ENCODE peak calls at places on chromosomes 4 and X, in seven cellular contexts. J, T, Q, C, H, Z and P are unnamed samples.
A peak's percentile ranks its signal among the peaks of the same experiment; 100 is the strongest.

GRCh38 chr4:7390906-7391636 is 43.7 kb downstream of the PSAPL1 start:
- DNase-seq in Z (peak; percentile 43), C (no peak), T (peak; percentile 20), J (no peak), Q (no peak), H (no peak), P (no peak)

GRCh38 chr4:114087596-114088230 is 108.3 kb upstream of the ARSJ start:
- DNase-seq in Q (no peak), C (no peak), J (no peak), T (no peak), H (no peak), Z (no peak), P (no peak)

GRCh38 chrX:116462843-116463242 is at the start of gene CT83:
- DNase-seq in H (no peak), Z (no peak), Q (no peak), J (no peak), C (no peak), T (no peak), P (no peak)

GRCh38 chr4:102007959-102008425 is 217.5 kb downstream of the BANK1 start:
- DNase-seq in Z (no peak), J (no peak), H (no peak), C (no peak), Q (no peak), T (no peak), P (no peak)

GRCh38 chr4:80231180-80231579 is 33.9 kb downstream of the PRDM8 start:
- DNase-seq in Z (no peak), H (no peak), J (no peak), T (no peak), Q (peak; percentile 70), C (peak; percentile 37), P (no peak)

GRCh38 chrX:155242300-155242699 is 22.0 kb downstream of the RAB39B start:
- DNase-seq in C (no peak), Z (no peak), J (no peak), H (no peak), T (no peak), Q (peak; percentile 24), P (no peak)

GRCh38 chr4:177726111-177726510 is 283.9 kb upstream of the AGA start:
- DNase-seq in Q (peak; percentile 64), C (peak; percentile 75), H (no peak), J (peak; percentile 64), T (no peak), Z (no peak), P (no peak)

GRCh38 chr4:150268444-150268843 is 190.2 kb downstream of the DCLK2 start:
- DNase-seq in T (no peak), J (peak; percentile 24), Z (no peak), C (peak; percentile 35), H (no peak), Q (peak; percentile 22), P (no peak)

GRCh38 chr4:3244747-3245146 is 4.2 kb upstream of the MSANTD1 start:
- DNase-seq in Q (no peak), C (no peak), H (no peak), T (no peak), J (no peak), Z (no peak), P (no peak)

GRCh38 chrX:134570509-134570846 is 87.8 kb downstream of the PLAC1 start:
- DNase-seq in T (no peak), H (no peak), Z (no peak), J (no peak), C (no peak), Q (no peak), P (no peak)

GRCh38 chr4:144313370-144313769 is 172.9 kb upstream of the GYPA start:
- DNase-seq in J (peak; percentile 66), C (no peak), H (no peak), T (no peak), Z (no peak), Q (peak; percentile 80), P (no peak)

GRCh38 chr4:21512351-21512750 is 436.2 kb downstream of the KCNIP4 start:
- DNase-seq in Q (peak; percentile 59), J (peak; percentile 32), H (no peak), T (no peak), Z (no peak), C (peak; percentile 50), P (no peak)

GRCh38 chr4:76993787-76994641 is 44.5 kb downstream of the SEPTIN11 start:
- DNase-seq in T (no peak), H (no peak), Q (no peak), C (no peak), J (no peak), Z (no peak), P (no peak)

GRCh38 chrX:1542994-1543725 is 6.2 kb upstream of the P2RY8 start:
- DNase-seq in C (no peak), J (no peak), T (no peak), H (no peak), Q (no peak), Z (no peak), P (no peak)

GRCh38 chr4:114692958-114693357 is 94.4 kb downstream of the UGT8 start:
- DNase-seq in J (no peak), T (no peak), Q (no peak), C (no peak), H (no peak), Z (no peak), P (no peak)

GRCh38 chr4:173252024-173252935 is 81.9 kb downstream of the HMGB2 start:
- DNase-seq in Q (peak; percentile 97), T (no peak), C (peak; percentile 97), H (peak; percentile 68), Z (no peak), J (peak; percentile 99), P (no peak)

GRCh38 chr4:60241886-60242285 is 958.2 kb upstream of the ADGRL3 start:
- DNase-seq in T (no peak), Q (no peak), H (no peak), Z (no peak), J (no peak), C (no peak), P (no peak)

DNA sequence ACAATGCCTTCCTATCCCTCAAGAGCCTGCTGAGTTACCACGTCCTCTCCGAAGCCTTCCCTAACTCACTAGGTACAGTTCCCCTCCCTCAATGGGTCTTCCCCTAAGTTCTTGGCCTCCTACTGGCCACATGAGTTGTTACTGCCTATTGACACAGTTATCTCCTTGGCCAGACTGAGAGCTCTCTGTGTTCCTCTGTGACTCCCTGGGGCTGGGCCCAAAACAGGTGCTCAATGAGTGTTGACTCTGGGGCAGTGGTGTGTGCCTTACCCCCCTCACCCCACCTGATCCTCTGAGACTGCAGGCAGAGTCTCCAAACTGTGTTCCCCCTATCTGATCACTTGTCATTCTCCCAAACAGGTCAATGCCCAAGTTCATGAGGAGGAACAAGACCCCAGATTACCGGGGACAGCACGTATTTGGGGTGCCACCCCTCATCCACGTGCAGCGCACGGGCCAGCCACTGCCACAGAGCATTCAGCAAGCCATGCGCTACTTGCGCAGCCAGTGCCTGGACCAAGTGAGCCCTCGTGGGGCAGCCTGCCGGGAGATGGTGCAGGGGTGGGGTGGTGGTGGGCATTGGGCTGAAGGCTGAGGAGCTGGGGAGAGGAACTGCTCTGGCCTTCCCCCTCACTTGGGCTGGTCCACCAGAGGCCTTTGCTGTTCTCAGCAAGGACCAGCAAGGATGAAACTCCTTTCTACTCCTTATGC is 72.6 kb downstream of the STARD8 start:
- DNase-seq in H (no peak), C (peak; percentile 4), Z (peak; percentile 57), T (no peak), Q (no peak), J (no peak), P (no peak)
- TF ChIP-seq CTCF in H (no peak), C (peak; percentile 39), Z (peak; percentile 65), T (peak; percentile 6), Q (peak; percentile 22), J (peak; percentile 24), P (no peak)

DNA sequence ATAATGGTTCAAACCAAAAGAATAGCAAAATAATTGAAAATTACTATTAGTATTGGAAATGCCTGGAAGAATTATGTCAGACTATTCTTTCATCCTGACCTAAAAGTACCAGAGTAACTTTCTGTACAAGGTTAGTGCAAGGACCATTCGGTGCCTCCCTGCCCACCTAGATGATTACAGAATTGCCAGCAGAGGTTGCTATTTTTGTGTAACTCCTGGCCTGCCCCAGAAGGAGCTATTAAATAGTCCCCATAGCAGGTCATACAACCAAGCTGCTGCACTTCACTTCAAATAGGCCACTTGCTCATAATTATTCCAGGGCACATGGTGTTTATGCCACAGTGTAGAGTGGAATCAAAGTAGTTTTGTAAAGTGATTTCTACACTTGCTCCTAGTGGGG is 831.1 kb upstream of the PABPC4L start:
- DNase-seq in C (no peak), Q (no peak), Z (no peak), J (no peak), T (no peak), H (no peak), P (no peak)
- TF ChIP-seq CTCF in C (no peak), Q (no peak), Z (peak; percentile 32), J (no peak), T (no peak), H (no peak), P (no peak)

GRCh38 chr4:66108898-66109297 is 438.6 kb upstream of the EPHA5 start:
- DNase-seq in T (no peak), Z (no peak), C (no peak), J (no peak), Q (no peak), H (no peak), P (no peak)
- TF ChIP-seq CTCF in T (no peak), Z (peak; percentile 51), C (peak; percentile 40), J (no peak), Q (no peak), H (no peak), P (peak; percentile 26)

GRCh38 chr4:27934881-27935280 is 1074.2 kb downstream of the STIM2 start:
- DNase-seq in H (no peak), C (no peak), Z (no peak), Q (no peak), J (no peak), T (no peak), P (no peak)
- TF ChIP-seq CTCF in H (no peak), C (no peak), Z (no peak), Q (no peak), J (no peak), T (no peak), P (no peak)

DNA sequence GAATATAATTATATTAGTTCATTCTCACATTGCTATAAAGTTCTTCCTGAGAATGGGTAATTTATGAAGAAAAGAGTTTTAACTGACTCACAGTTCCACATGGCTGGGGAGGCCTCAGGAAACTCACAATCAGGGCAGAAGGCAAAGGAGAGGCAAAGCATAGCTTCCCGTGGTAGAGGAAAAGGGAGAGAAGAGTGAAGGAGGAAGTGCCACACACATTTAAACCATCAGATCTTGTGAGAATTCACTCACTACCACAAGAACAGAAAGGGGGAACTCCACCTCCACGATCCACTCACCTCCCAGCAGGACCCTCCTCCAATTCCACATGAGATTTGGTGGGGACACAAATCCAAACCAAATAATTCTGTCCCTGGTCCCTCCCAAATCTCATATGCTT is 773.4 kb upstream of the INTU start:
- DNase-seq in T (no peak), J (no peak), C (no peak), H (no peak), Q (no peak), Z (no peak), P (no peak)
- TF ChIP-seq CTCF in T (no peak), J (no peak), C (no peak), H (no peak), Q (no peak), Z (no peak), P (no peak)